ENCODE peak calls at places on chromosomes 13 and 19, in four cellular contexts. M is SHP77, G is SK-MEL-5, C is Panc1. P is an unnamed sample.

GRCh38 chr19:28633223-28634030 is 579.5 kb downstream of the UQCRFS1 start:
- DNase-seq in C (peak; percentile 15), M (peak; percentile 38), G (peak; percentile 82), P (peak; percentile 63)

GRCh38 chr13:44096906-44097305 is 217.2 kb downstream of the LACC1 start:
- DNase-seq in G (no peak), C (no peak), M (no peak), P (no peak)

GRCh38 chr13:27117158-27117557 is 54.5 kb downstream of the USP12 start:
- DNase-seq in G (no peak), M (no peak), C (no peak), P (no peak)

GRCh38 chr19:51461723-51462161 is 3.5 kb upstream of the SIGLEC8 start:
- DNase-seq in G (no peak), C (no peak), M (no peak), P (no peak)

GRCh38 chr19:1324792-1325567 is 39.3 kb downstream of the EFNA2 start:
- DNase-seq in C (no peak), M (peak; percentile 11), G (no peak), P (no peak)

GRCh38 chr19:5205388-5205787 is 135.2 kb downstream of the PTPRS start:
- DNase-seq in M (no peak), G (no peak), C (no peak), P (no peak)

GRCh38 chr19:6100284-6100915 is 9.9 kb downstream of the RFX2 start:
- DNase-seq in C (no peak), G (no peak), M (no peak), P (no peak)

GRCh38 chr13:48478401-48478800 is 54.5 kb downstream of the RCBTB2 start:
- DNase-seq in M (no peak), C (no peak), G (no peak), P (no peak)

GRCh38 chr13:107847406-107847805 is 367.9 kb downstream of the LIG4 start:
- DNase-seq in G (no peak), M (no peak), C (no peak), P (no peak)

GRCh38 chr13:95176611-95177259 is 124.5 kb downstream of the ABCC4 start:
- DNase-seq in G (no peak), M (no peak), C (no peak), P (no peak)

GRCh38 chr13:26743971-26744370 is 16.6 kb downstream of the GPR12 start:
- DNase-seq in G (no peak), M (no peak), C (no peak), P (no peak)

GRCh38 chr19:57566396-57567256 is 7.0 kb upstream of the ZNF550 start:
- DNase-seq in G (peak; percentile 10), C (no peak), M (no peak), P (no peak)

P was measured in neuronal stem cell.